ENCODE peak calls at places on chromosomes 16 and 17, in six cellular contexts. P is prostate gland, Q is cardiac fibroblast, T is fibroblast of the aortic adventitia, K is upper lobe of right lung, E is pancreas. B is an unnamed sample.

GRCh38 chr17:4541328-4542002 is 13.7 kb downstream of the MYBBP1A start:
- DNase-seq in P (no peak), Q (no peak), T (no peak), K (no peak), E (no peak), B (no peak)

GRCh38 chr16:24102120-24102740 is 153.9 kb upstream of the CACNG3 start:
- DNase-seq in P (no peak), Q (no peak), T (no peak), K (no peak), E (no peak), B (no peak)

GRCh38 chr16:75227361-75228142 is 8.8 kb downstream of the CTRB1 start:
- DNase-seq in P (no peak), Q (no peak), T (no peak), K (peak; percentile 59), E (peak; percentile 92), B (no peak)

GRCh38 chr17:12613566-12613965 is 52.1 kb upstream of the MYOCD start:
- DNase-seq in P (no peak), Q (peak; percentile 74), T (peak; percentile 47), K (no peak), E (no peak), B (no peak)

GRCh38 chr16:85437161-85438052 is 175.7 kb upstream of the GSE1 start:
- DNase-seq in P (peak; percentile 83), Q (no peak), T (peak; percentile 17), K (no peak), E (peak; percentile 77), B (peak; percentile 89)

GRCh38 chr16:85717393-85718152 is 28.8 kb upstream of the GINS2 start:
- DNase-seq in P (peak; percentile 67), Q (peak; percentile 72), T (peak; percentile 64), K (peak; percentile 80), E (peak; percentile 71), B (peak; percentile 91)

GRCh38 chr17:7548585-7549400 is at the start of gene TNFSF12:
- DNase-seq in P (peak; percentile 59), Q (peak; percentile 17), T (peak; percentile 16), K (peak; percentile 88), E (peak; percentile 70), B (peak; percentile 75)

GRCh38 chr16:65394306-65394705 is 272.4 kb upstream of the CDH11 start:
- DNase-seq in P (no peak), Q (no peak), T (no peak), K (no peak), E (no peak), B (no peak)

GRCh38 chr16:86540894-86541293 is 14.1 kb downstream of the MTHFSD start:
- DNase-seq in P (no peak), Q (no peak), T (no peak), K (no peak), E (no peak), B (no peak)

GRCh38 chr17:79322216-79323123 is 247.8 kb downstream of the ENGASE start:
- DNase-seq in P (no peak), Q (no peak), T (no peak), K (no peak), E (no peak), B (no peak)

GRCh38 chr17:13476722-13477121 is 125.0 kb downstream of the HS3ST3A1 start:
- DNase-seq in P (no peak), Q (peak; percentile 60), T (peak; percentile 74), K (no peak), E (no peak), B (no peak)

GRCh38 chr16:4936991-4937781 is at the start of gene PPL:
- DNase-seq in P (peak; percentile 91), Q (no peak), T (no peak), K (peak; percentile 96), E (peak; percentile 98), B (peak; percentile 93)
- TF ChIP-seq CTCF in P (no peak), Q (no peak), T (no peak), K (no peak), E (no peak), B (no peak)

GRCh38 chr17:45228121-45228941 is 6.6 kb downstream of the FMNL1 start:
- DNase-seq in P (no peak), Q (no peak), T (no peak), K (no peak), E (peak; percentile 63), B (peak; percentile 64)
- H3K4me3 ChIP-seq in P (no peak overlapping the region), Q (no peak overlapping the region), T (no peak overlapping the region), K (peak overlapping the region; percentile 14), E (peak overlapping the region; percentile 17), B (no peak overlapping the region)

GRCh38 chr16:77949445-77949844 is 72.9 kb upstream of the CLEC3A start:
- DNase-seq in P (no peak), Q (no peak), T (no peak), K (no peak), E (no peak), B (no peak)

GRCh38 chr16:77956231-77956630 is 66.1 kb upstream of the CLEC3A start:
- DNase-seq in P (no peak), Q (no peak), T (no peak), K (no peak), E (no peak), B (no peak)

GRCh38 chr16:77951788-77952187 is 70.6 kb upstream of the CLEC3A start:
- DNase-seq in P (peak; percentile 8), Q (no peak), T (no peak), K (no peak), E (no peak), B (no peak)

GRCh38 chr16:77960771-77961170 is 61.6 kb upstream of the CLEC3A start:
- DNase-seq in P (no peak), Q (no peak), T (no peak), K (no peak), E (no peak), B (no peak)

GRCh38 chr16:77955127-77955526 is 67.2 kb upstream of the CLEC3A start:
- DNase-seq in P (no peak), Q (no peak), T (no peak), K (no peak), E (no peak), B (no peak)
- TF ChIP-seq CTCF in P (no peak), Q (no peak), T (no peak), K (no peak), E (no peak), B (no peak)

GRCh38 chr17:1643999-1644492 is 1.5 kb downstream of the SCARF1 start:
- DNase-seq in P (no peak), Q (peak; percentile 18), T (no peak), K (peak; percentile 80), E (peak; percentile 44), B (no peak)

GRCh38 chr17:1646199-1646875 is 805 bp upstream of the SCARF1 start:
- DNase-seq in P (no peak), Q (no peak), T (no peak), K (no peak), E (no peak), B (no peak)

GRCh38 chr17:1645207-1646171 is at the start of gene SCARF1:
- DNase-seq in P (no peak), Q (no peak), T (no peak), K (peak; percentile 82), E (peak; percentile 53), B (no peak)

GRCh38 chr17:1643293-1643998 is 2.1 kb downstream of the SCARF1 start:
- DNase-seq in P (peak; percentile 83), Q (no peak), T (no peak), K (peak; percentile 92), E (peak; percentile 94), B (peak; percentile 93)

GRCh38 chr17:1644493-1645206 is 882 bp downstream of the SCARF1 start:
- DNase-seq in P (no peak), Q (peak; percentile 67), T (peak; percentile 17), K (no peak), E (peak; percentile 53), B (peak; percentile 65)
- H3K4me3 ChIP-seq in P (peak overlapping the region; percentile 10), Q (no peak overlapping the region), T (no peak overlapping the region), K (peak overlapping the region; percentile 51), E (peak overlapping the region; percentile 25), B (no peak overlapping the region)

DNA sequence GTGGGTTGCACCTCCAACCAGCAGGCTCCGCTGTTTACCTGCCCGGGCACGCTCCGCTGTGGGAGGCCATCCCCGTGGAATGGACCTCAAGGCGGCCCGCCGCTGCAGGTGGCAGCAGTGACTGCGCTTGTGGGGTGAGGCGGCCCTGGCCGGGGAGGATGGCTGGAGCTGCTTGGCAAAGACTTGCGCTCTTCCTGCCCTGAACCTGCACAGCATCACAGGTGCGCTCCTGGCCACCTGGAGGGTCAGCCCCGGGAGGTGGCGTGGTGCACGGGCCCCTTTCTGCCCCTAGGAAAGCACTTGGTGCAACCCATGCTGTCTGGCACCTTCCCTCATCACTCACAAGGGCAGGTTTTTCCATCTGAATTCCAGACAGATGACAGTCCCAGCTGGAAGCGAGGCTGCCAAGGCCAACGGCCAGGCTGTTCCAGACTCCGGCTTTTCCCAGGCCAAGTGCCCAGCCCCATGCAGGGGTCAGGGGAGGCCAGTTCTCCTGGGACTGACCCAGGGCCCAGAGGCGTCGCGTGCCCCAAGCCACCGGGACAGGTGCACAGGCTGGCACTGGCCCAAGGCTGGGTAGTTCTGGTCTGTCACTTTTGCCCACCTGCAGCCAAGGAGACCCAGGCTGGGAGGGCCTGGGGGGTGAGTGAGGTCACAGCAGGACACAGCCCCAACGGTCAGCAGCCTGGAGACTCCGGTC is 13.3 kb downstream of the UTS2R start:
- DNase-seq in P (peak; percentile 82), Q (peak; percentile 27), T (peak; percentile 38), K (peak; percentile 79), E (peak; percentile 89), B (peak; percentile 54)
- TF ChIP-seq CTCF in P (peak; percentile 62), Q (no peak), T (no peak), K (no peak), E (peak; percentile 10), B (no peak)